ENCODE peak calls at places on chromosome 17, in seven cellular contexts. H, R, X, E, U, V and I are unnamed samples. For H3K36me3, the result is how much of the 10 kb centered on the place peaks cover.

GRCh38 chr17:40522250-40522960 is 21.0 kb upstream of the TNS4 start:
- DNase-seq in H (no peak), R (no peak), X (no peak), E (peak), U (peak), V (no peak), I (no peak)

GRCh38 chr17:32256695-32257013 is 9.0 kb upstream of the RHBDL3 start:
- DNase-seq in H (no peak), R (no peak), X (no peak), E (no peak), U (no peak), V (no peak), I (no peak)

GRCh38 chr17:77118251-77118928 is 22.4 kb upstream of the SEC14L1 start:
- DNase-seq in H (no peak), R (no peak), X (no peak), E (no peak), U (peak), V (no peak), I (no peak)

GRCh38 chr17:58052951-58053715 is 30.1 kb upstream of the DYNLL2 start:
- DNase-seq in H (no peak), R (no peak), X (no peak), E (no peak), U (no peak), V (no peak), I (no peak)

GRCh38 chr17:28578246-28579195 is 1.8 kb upstream of the ALDOC start:
- DNase-seq in H (no peak), R (no peak), X (no peak), E (no peak), U (no peak), V (no peak), I (no peak)

GRCh38 chr17:39739885-39740356 is 2.2 kb downstream of the GRB7 start:
- DNase-seq in H (no peak), R (no peak), X (no peak), E (no peak), U (peak), V (no peak), I (no peak)

GRCh38 chr17:46984892-46985291 is 5.8 kb upstream of the RPRML start:
- DNase-seq in H (no peak), R (no peak), X (no peak), E (no peak), U (no peak), V (no peak), I (no peak)

GRCh38 chr17:49964539-49965521 is 4.2 kb upstream of the DLX4 start:
- DNase-seq in H (no peak), R (no peak), X (no peak), E (no peak), U (no peak), V (no peak), I (no peak)

GRCh38 chr17:27525836-27526235 is 69.6 kb downstream of the KSR1 start:
- DNase-seq in H (no peak), R (no peak), X (no peak), E (no peak), U (no peak), V (no peak), I (no peak)

GRCh38 chr17:40022961-40023541 is 7.8 kb downstream of the CSF3 start:
- DNase-seq in H (no peak), R (no peak), X (no peak), E (no peak), U (no peak), V (peak), I (no peak)

GRCh38 chr17:43020789-43021738 is 1.1 kb downstream of the VAT1 start:
- DNase-seq in H (no peak), R (no peak), X (peak), E (peak), U (peak), V (peak), I (peak)

GRCh38 chr17:33200116-33200515 is 93.0 kb downstream of the ASIC2 start:
- DNase-seq in H (no peak), R (no peak), X (no peak), E (no peak), U (no peak), V (no peak), I (no peak)

GRCh38 chr17:14744716-14745115 is 443.8 kb downstream of the HS3ST3B1 start:
- DNase-seq in H (no peak), R (no peak), X (no peak), E (no peak), U (peak), V (no peak), I (no peak)

GRCh38 chr17:38918916-38919315 is 6.5 kb upstream of the LASP1NB start:
- DNase-seq in H (no peak), R (no peak), X (no peak), E (peak), U (no peak), V (no peak), I (peak)

GRCh38 chr17:49730078-49730786 is 22.5 kb upstream of the SLC35B1 start:
- DNase-seq in H (no peak), R (no peak), X (no peak), E (peak), U (no peak), V (no peak), I (peak)

GRCh38 chr17:5758651-5759050 is 174.3 kb upstream of the NLRP1 start:
- DNase-seq in H (no peak), R (no peak), X (no peak), E (no peak), U (no peak), V (no peak), I (no peak)

GRCh38 chr17:57665128-57665527 is 80.0 kb downstream of the CCDC182 start:
- DNase-seq in H (no peak), R (no peak), X (no peak), E (peak), U (no peak), V (no peak), I (no peak)

GRCh38 chr17:72397223-72397667 is 276.4 kb downstream of the SOX9 start:
- DNase-seq in H (no peak), R (no peak), X (no peak), E (no peak), U (no peak), V (no peak), I (no peak)

GRCh38 chr17:51165680-51166197 is 472 bp upstream of the NME2 start:
- DNase-seq in H (peak), R (no peak), X (no peak), E (peak), U (peak), V (no peak), I (no peak)

GRCh38 chr17:39676198-39676819 is 8.1 kb downstream of the PNMT start:
- DNase-seq in H (peak), R (no peak), X (peak), E (no peak), U (no peak), V (peak), I (peak)

GRCh38 chr17:76538281-76538931 is 897 bp upstream of the CYGB start:
- DNase-seq in H (no peak), R (no peak), X (no peak), E (no peak), U (no peak), V (no peak), I (no peak)

GRCh38 chr17:66983414-66984021 is 19.0 kb downstream of the CACNG4 start:
- DNase-seq in H (no peak), R (no peak), X (no peak), E (no peak), U (no peak), V (no peak), I (no peak)

GRCh38 chr17:71709974-71710373 is 410.8 kb upstream of the SOX9 start:
- DNase-seq in H (no peak), R (no peak), X (no peak), E (no peak), U (no peak), V (no peak), I (no peak)

GRCh38 chr17:59451706-59452105 is 113.7 kb upstream of the DHX40 start:
- DNase-seq in H (no peak), R (no peak), X (no peak), E (no peak), U (peak), V (no peak), I (no peak)

DNA sequence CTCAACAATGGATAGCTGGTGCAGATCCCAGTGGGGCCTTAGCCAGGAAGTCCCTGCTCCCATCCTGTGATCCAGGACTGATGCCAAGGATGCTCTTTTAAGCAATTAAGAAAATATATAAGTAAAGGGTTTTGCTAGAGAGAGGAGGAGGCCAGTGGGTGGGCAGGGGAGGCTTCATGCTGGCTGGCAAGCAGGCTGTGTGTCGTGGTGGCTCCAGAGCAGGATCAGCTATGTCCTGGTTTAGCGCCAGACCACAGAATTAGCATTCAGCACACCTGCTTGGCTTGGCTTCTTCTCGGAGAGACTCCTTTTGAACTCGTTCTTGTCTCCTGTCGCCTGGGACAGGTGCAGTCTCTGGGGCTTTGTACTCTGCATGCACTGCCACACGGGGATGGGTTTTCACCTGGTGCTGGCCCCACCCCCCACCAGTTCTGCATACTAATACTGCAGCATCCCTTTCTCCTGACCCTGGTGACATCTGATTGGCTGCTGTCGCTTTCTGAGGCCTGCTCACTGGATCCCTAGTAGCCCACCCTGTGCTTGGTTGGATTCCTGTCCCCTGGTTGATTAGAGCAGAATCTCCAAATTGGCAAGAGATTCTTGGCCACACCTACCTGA is 66.1 kb downstream of the PLD6 start:
- DNase-seq in H (no peak), R (no peak), X (no peak), E (no peak), U (no peak), V (no peak), I (peak)
- H3K36me3 ChIP-seq in H (under half), R (half or more), X (half or more), E (under half), U (half or more), V (under half), I (under half)

DNA sequence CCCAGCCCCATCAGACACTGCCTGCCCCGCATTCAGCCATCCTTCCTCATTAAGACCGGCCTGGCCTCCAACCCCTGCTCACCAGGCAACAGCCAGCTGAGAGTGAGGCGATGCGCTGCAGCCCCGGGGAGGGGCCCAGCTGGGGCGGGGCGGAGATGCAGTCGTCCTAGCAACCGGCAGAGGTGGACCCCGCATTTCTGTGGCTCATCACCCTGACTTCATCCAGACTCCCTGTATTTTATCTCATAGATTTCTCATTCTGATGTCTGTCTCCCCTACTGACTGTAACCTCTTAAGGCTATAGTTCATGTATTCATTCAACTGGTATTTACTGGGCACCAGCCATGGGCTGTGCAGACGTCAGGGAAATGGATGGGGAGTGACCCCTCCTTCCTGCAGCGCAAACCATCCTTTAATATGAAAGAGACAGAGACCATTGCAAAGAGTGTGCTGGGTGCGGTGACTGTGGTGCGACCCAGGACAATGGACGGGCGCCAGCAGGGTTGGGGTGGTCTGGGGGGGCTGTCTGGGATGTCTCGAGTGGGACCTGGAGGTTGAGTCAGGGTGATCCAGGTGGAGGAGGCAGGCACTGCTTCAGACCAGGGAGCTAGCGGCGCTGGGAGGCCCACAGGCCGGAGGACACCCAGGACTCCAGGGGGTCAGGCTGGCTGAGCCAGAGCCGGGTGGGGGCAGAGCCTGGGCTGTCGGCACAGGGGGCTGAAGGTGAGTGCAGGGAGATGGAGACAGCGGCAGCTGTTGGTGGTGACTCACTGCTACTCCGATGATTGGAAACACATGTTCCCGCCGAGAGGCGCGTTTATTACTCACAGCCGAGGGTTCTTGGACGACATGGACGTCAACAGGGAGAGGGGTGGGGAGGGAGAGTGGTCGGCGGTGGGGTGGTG is 10.5 kb upstream of the TIMP2 start:
- DNase-seq in H (no peak), R (no peak), X (no peak), E (peak), U (peak), V (no peak), I (peak)
- H3K36me3 ChIP-seq in H (under half), R (under half), X (under half), E (under half), U (under half), V (under half), I (under half)

GRCh38 chr17:68822752-68823289 is 132.4 kb downstream of the ABCA8 start:
- DNase-seq in H (no peak), R (no peak), X (no peak), E (no peak), U (no peak), V (no peak), I (no peak)

GRCh38 chr17:68820825-68821481 is 134.2 kb downstream of the ABCA8 start:
- DNase-seq in H (no peak), R (no peak), X (no peak), E (no peak), U (no peak), V (no peak), I (no peak)

GRCh38 chr17:68821860-68822693 is 133.1 kb downstream of the ABCA8 start:
- DNase-seq in H (no peak), R (no peak), X (no peak), E (no peak), U (peak), V (no peak), I (no peak)

GRCh38 chr17:68819465-68819864 is 135.7 kb downstream of the ABCA8 start:
- DNase-seq in H (no peak), R (no peak), X (no peak), E (no peak), U (no peak), V (no peak), I (no peak)

DNA sequence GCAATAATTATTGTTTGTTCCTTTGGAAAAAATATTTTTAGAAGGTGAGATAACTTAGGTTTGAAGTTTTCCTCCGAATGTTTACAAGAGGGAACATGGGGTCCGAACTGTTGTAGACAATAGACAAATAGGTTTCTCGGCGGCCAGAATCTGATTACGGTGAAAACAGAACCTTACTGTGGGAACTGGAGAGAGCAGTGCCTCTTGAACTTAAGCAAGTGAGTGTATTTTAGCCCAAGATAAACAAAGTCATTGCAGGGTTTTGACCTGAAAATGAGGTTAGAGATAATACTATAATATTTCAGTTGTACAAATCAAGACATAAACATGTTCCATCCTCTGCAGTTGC is 134.7 kb downstream of the ABCA8 start:
- DNase-seq in H (no peak), R (no peak), X (no peak), E (no peak), U (no peak), V (no peak), I (no peak)
- H3K36me3 ChIP-seq in H (under half), R (under half), X (under half), E (under half), U (under half), V (under half), I (under half)

DNA sequence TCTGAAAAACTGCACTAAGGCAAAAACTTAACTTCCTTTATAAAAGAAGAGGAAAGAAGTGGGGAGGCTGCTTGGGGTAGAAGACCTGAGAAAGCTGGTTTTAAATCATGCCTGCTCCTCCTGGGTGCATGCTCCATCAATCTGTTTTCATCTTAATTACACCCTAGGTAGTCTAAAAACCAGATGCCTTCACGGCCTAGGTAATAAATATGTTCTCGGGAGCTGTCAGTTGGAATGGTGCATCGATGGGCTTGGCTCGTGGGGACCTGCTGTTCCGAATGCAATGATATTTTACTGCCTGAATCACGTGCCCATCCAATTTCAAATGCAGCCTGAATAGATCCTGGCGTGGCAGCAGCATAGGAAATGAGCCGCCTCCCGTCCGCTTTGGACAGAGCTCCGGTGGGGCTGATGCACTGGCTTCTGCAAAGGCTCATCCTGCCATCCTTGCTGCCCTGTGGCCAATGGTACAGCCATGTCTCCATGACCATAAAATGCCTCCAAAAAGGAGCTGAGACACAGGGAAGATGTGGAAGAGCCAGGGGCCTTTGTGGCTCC is 18.8 kb upstream of the FAAP100 start:
- DNase-seq in H (no peak), R (no peak), X (no peak), E (no peak), U (no peak), V (no peak), I (no peak)
- H3K36me3 ChIP-seq in H (half or more), R (under half), X (half or more), E (under half), U (half or more), V (under half), I (under half)

DNA sequence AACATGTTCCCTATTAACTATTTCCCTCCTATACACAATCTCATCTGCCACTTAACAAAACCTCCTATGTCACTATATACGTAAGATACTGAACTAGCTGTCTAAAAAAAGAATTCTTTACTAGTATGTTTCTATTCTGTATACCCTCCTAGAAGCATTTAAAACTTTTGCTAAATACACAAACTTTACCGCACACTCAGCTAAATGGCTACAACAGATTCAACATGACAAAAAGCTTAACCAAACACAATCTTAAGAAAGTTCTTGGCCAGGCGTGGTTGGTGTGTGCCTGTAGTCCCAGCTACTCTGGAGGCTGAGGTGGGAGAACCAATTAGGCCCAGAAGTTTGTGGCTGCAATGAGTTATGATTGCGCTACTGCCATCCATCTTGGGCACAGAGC is 20.0 kb downstream of the MED13 start:
- DNase-seq in H (no peak), R (no peak), X (no peak), E (no peak), U (no peak), V (no peak), I (no peak)
- H3K36me3 ChIP-seq in H (under half), R (under half), X (under half), E (under half), U (under half), V (under half), I (under half)

GRCh38 chr17:81852237-81852636 is 8.1 kb downstream of the P4HB start:
- DNase-seq in H (no peak), R (no peak), X (no peak), E (no peak), U (no peak), V (no peak), I (no peak)
- H3K36me3 ChIP-seq in H (under half), R (half or more), X (half or more), E (under half), U (half or more), V (under half), I (under half)

GRCh38 chr17:44147812-44148211 is 6.1 kb downstream of the HROB start:
- DNase-seq in H (no peak), R (no peak), X (no peak), E (no peak), U (no peak), V (no peak), I (no peak)

GRCh38 chr17:44152875-44153274 is 11.1 kb downstream of the HROB start:
- DNase-seq in H (no peak), R (no peak), X (no peak), E (no peak), U (no peak), V (no peak), I (no peak)

GRCh38 chr17:44144966-44145739 is 3.4 kb downstream of the HROB start:
- DNase-seq in H (no peak), R (no peak), X (no peak), E (no peak), U (peak), V (no peak), I (no peak)

GRCh38 chr17:44146375-44147346 is 4.9 kb downstream of the HROB start:
- DNase-seq in H (no peak), R (no peak), X (no peak), E (no peak), U (no peak), V (no peak), I (no peak)

DNA sequence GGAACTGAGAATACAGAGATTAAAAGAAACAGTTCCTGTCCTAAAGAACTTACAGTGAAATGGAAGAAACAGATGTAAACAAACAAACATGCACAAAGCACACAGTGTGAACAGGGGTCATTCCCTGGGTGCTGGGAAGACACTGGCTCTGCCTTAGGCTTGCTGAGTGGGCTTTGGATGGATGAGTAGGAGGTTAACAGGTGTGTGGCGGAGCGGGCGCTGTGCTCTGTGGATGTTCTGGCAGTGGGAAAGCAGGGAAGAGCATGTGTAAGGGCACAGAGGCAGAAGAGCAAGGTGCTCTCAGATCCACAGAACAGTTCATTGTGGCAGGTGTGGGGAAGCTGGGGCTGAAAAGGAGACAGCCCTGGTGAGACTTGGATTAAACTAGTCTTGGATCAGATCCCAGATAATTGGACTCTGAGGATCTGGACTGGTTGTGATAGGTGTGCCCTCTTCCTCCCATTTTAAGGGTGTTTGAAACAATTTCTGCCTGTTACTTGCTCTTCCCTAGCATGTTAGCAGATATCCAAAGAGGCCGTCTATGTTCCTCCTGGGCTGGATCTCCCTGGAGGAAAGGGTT is 8.1 kb downstream of the HROB start:
- DNase-seq in H (no peak), R (no peak), X (no peak), E (no peak), U (no peak), V (no peak), I (no peak)
- H3K36me3 ChIP-seq in H (under half), R (under half), X (under half), E (under half), U (under half), V (under half), I (under half)